ENCODE peak calls at places on chromosomes 6 and 20, in five cellular contexts. One of them, this sample, is unnamed. For H3K4me1, the result is how much of the 10 kb centered on the place peaks cover.

GRCh38 chr6:4930025-4930692 is 73.7 kb downstream of the RPP40 start:
- DNase-seq in transverse colon: no peak
- DNase-seq in sigmoid colon: no peak
- DNase-seq in Panc1: no peak
- DNase-seq in stomach: no peak
- DNase-seq in this sample: no peak

GRCh38 chr6:114564302-114564933 is 221.6 kb upstream of the HS3ST5 start:
- DNase-seq in Panc1: no peak
- DNase-seq in transverse colon: no peak
- DNase-seq in stomach: no peak
- DNase-seq in sigmoid colon: no peak
- DNase-seq in this sample: no peak

GRCh38 chr6:157145656-157146285 is 177.5 kb downstream of the TMEM242 start:
- DNase-seq in transverse colon: no peak
- DNase-seq in Panc1: no peak
- DNase-seq in sigmoid colon: no peak
- DNase-seq in stomach: no peak
- DNase-seq in this sample: no peak

GRCh38 chr6:12324096-12324495 is 33.9 kb downstream of the EDN1 start:
- DNase-seq in sigmoid colon: no peak
- DNase-seq in transverse colon: peak
- DNase-seq in Panc1: no peak
- DNase-seq in stomach: peak
- DNase-seq in this sample: no peak

GRCh38 chr6:167079853-167080297 is 43.0 kb upstream of the CCR6 start:
- DNase-seq in sigmoid colon: no peak
- DNase-seq in Panc1: peak
- DNase-seq in stomach: no peak
- DNase-seq in transverse colon: peak
- DNase-seq in this sample: no peak

GRCh38 chr20:53839423-53840176 is 230.8 kb downstream of the BCAS1 start:
- DNase-seq in stomach: peak
- DNase-seq in transverse colon: peak
- DNase-seq in sigmoid colon: no peak
- DNase-seq in Panc1: no peak
- DNase-seq in this sample: no peak

GRCh38 chr6:73515204-73516101 is 5.4 kb downstream of the EEF1A1 start:
- DNase-seq in stomach: peak
- DNase-seq in sigmoid colon: peak
- DNase-seq in Panc1: no peak
- DNase-seq in transverse colon: peak
- DNase-seq in this sample: no peak

GRCh38 chr6:2791124-2792050 is 26.2 kb downstream of the WRNIP1 start:
- DNase-seq in sigmoid colon: peak
- DNase-seq in stomach: peak
- DNase-seq in Panc1: peak
- DNase-seq in transverse colon: peak
- DNase-seq in this sample: no peak

GRCh38 chr6:105504660-105505059 is 101.8 kb upstream of the PREP start:
- DNase-seq in stomach: no peak
- DNase-seq in Panc1: no peak
- DNase-seq in transverse colon: no peak
- DNase-seq in sigmoid colon: peak
- DNase-seq in this sample: no peak

GRCh38 chr20:507006-507758 is 36.4 kb downstream of the CSNK2A1 start:
- DNase-seq in transverse colon: no peak
- DNase-seq in stomach: no peak
- DNase-seq in sigmoid colon: no peak
- DNase-seq in Panc1: no peak
- DNase-seq in this sample: no peak

GRCh38 chr6:135163440-135163738 is 17.7 kb upstream of the MYB start:
- DNase-seq in Panc1: no peak
- DNase-seq in sigmoid colon: no peak
- DNase-seq in transverse colon: no peak
- DNase-seq in stomach: no peak
- DNase-seq in this sample: no peak

GRCh38 chr6:83038246-83038645 is 27.4 kb downstream of the UBE3D start:
- DNase-seq in sigmoid colon: no peak
- DNase-seq in stomach: no peak
- DNase-seq in Panc1: no peak
- DNase-seq in transverse colon: no peak
- DNase-seq in this sample: no peak

GRCh38 chr6:128731249-128732165 is 151.4 kb upstream of the LAMA2 start:
- DNase-seq in transverse colon: no peak
- DNase-seq in sigmoid colon: no peak
- DNase-seq in stomach: no peak
- DNase-seq in Panc1: peak
- DNase-seq in this sample: no peak

GRCh38 chr6:132190097-132190814 is 211.0 kb downstream of the MOXD1 start:
- DNase-seq in sigmoid colon: no peak
- DNase-seq in Panc1: peak
- DNase-seq in transverse colon: no peak
- DNase-seq in stomach: no peak
- DNase-seq in this sample: no peak

GRCh38 chr20:957544-957943 is 41.4 kb upstream of the ANGPT4 start:
- DNase-seq in sigmoid colon: no peak
- DNase-seq in Panc1: no peak
- DNase-seq in stomach: no peak
- DNase-seq in transverse colon: no peak
- DNase-seq in this sample: no peak

GRCh38 chr6:130575971-130576370 is 210.2 kb downstream of the TMEM200A start:
- DNase-seq in stomach: no peak
- DNase-seq in transverse colon: peak
- DNase-seq in Panc1: no peak
- DNase-seq in sigmoid colon: no peak
- DNase-seq in this sample: no peak

GRCh38 chr20:58838174-58838573 is 12.5 kb downstream of the GNAS-AS1 start:
- DNase-seq in transverse colon: no peak
- DNase-seq in Panc1: no peak
- DNase-seq in sigmoid colon: no peak
- DNase-seq in stomach: no peak
- DNase-seq in this sample: no peak

GRCh38 chr6:7143161-7143974 is 35.6 kb downstream of the RREB1 start:
- DNase-seq in stomach: no peak
- DNase-seq in transverse colon: no peak
- DNase-seq in sigmoid colon: no peak
- DNase-seq in Panc1: no peak
- DNase-seq in this sample: no peak

GRCh38 chr6:7145269-7146078 is 37.7 kb downstream of the RREB1 start:
- DNase-seq in transverse colon: peak
- DNase-seq in sigmoid colon: no peak
- DNase-seq in Panc1: no peak
- DNase-seq in stomach: peak
- DNase-seq in this sample: peak

GRCh38 chr6:7146079-7146828 is 38.5 kb downstream of the RREB1 start:
- DNase-seq in Panc1: no peak
- DNase-seq in transverse colon: peak
- DNase-seq in sigmoid colon: peak
- DNase-seq in stomach: peak
- DNase-seq in this sample: no peak

GRCh38 chr6:7147051-7147671 is 39.4 kb downstream of the RREB1 start:
- DNase-seq in Panc1: no peak
- DNase-seq in transverse colon: no peak
- DNase-seq in sigmoid colon: no peak
- DNase-seq in stomach: no peak
- DNase-seq in this sample: no peak

DNA sequence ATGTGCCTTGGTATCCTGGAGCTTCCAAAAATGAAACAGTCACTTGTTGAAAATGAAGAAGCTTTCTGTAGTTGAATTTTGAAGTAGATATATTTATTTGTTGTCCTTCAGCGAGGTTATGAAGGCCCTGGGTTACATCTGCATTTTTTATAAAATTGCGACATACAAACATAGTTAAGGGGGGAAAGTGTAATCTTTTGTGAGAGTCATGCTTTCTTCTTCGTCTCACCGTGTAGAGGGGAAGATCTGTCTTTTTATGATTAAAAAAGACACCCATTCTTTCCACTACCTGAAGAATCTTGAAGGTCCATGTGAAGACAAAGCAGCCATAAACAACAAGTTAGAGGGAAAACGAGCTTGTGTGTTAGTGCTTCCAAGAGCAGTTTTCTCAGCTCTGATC is 37.0 kb downstream of the RREB1 start:
- DNase-seq in transverse colon: no peak
- DNase-seq in stomach: no peak
- DNase-seq in Panc1: no peak
- DNase-seq in sigmoid colon: no peak
- DNase-seq in this sample: no peak
- H3K4me1 ChIP-seq in transverse colon: half or more
- H3K4me1 ChIP-seq in stomach: half or more
- H3K4me1 ChIP-seq in Panc1: half or more
- H3K4me1 ChIP-seq in sigmoid colon: half or more
- H3K4me1 ChIP-seq in this sample: under half

GRCh38 chr6:107310362-107310761 is 149.0 kb downstream of the PDSS2 start:
- DNase-seq in sigmoid colon: no peak
- DNase-seq in stomach: no peak
- DNase-seq in Panc1: no peak
- DNase-seq in transverse colon: no peak
- DNase-seq in this sample: no peak
- TF ChIP-seq POLR2AphosphoS5 in sigmoid colon: no peak
- TF ChIP-seq POLR2AphosphoS5 in stomach: no peak
- TF ChIP-seq POLR2AphosphoS5 in Panc1: no peak
- TF ChIP-seq POLR2AphosphoS5 in transverse colon: no peak
- TF ChIP-seq POLR2AphosphoS5 in this sample: no peak

GRCh38 chr6:75489025-75489424 is 4.6 kb downstream of the FILIP1 start:
- DNase-seq in Panc1: no peak
- DNase-seq in sigmoid colon: no peak
- DNase-seq in transverse colon: no peak
- DNase-seq in stomach: no peak
- DNase-seq in this sample: no peak

GRCh38 chr6:75483136-75483952 is 10.3 kb downstream of the FILIP1 start:
- DNase-seq in Panc1: no peak
- DNase-seq in sigmoid colon: no peak
- DNase-seq in transverse colon: no peak
- DNase-seq in stomach: no peak
- DNase-seq in this sample: no peak

GRCh38 chr6:75488026-75488425 is 5.6 kb downstream of the FILIP1 start:
- DNase-seq in sigmoid colon: no peak
- DNase-seq in Panc1: no peak
- DNase-seq in stomach: no peak
- DNase-seq in transverse colon: no peak
- DNase-seq in this sample: no peak

GRCh38 chr6:75484535-75484934 is 9.1 kb downstream of the FILIP1 start:
- DNase-seq in Panc1: no peak
- DNase-seq in sigmoid colon: no peak
- DNase-seq in transverse colon: no peak
- DNase-seq in stomach: no peak
- DNase-seq in this sample: no peak

DNA sequence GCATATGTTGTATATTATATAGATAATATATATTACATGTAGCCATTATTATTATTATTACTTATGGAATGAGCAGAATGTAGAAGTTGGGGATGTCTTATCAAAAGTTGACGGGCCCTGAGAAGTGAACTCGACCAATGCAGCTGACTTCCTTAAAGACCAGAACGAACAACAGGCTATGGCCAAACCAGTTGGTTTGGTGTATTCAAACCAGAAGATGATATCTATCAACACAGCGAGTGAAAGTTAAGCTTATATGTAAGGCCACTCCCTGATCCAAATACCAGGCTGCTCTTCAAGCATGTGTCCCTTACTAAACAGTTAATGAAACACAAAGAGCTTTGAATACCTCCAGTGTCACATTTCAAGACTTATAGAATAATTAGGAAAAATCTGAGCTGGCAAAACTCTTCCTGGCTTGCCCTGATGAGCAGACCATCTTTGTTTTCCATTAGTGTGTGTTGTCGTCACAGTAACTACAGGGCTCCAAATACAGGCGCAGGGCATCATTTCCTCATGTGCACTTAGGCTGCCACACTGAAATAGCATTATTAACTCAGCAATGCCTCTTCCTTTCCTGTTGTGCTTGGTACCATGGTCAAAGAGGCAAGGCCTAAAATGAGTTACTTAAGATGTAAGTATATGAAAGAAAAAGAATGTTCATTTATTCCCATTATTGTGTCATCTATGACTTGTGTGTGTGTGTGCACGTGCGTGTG is 6.6 kb downstream of the FILIP1 start:
- DNase-seq in transverse colon: no peak
- DNase-seq in Panc1: no peak
- DNase-seq in stomach: no peak
- DNase-seq in sigmoid colon: no peak
- DNase-seq in this sample: no peak
- H3K4me1 ChIP-seq in transverse colon: under half
- H3K4me1 ChIP-seq in Panc1: under half
- H3K4me1 ChIP-seq in stomach: under half
- H3K4me1 ChIP-seq in sigmoid colon: half or more
- H3K4me1 ChIP-seq in this sample: under half

GRCh38 chr6:42783876-42784738 is 2.3 kb downstream of the BICRAL start:
- DNase-seq in sigmoid colon: no peak
- DNase-seq in stomach: no peak
- DNase-seq in Panc1: no peak
- DNase-seq in transverse colon: no peak
- DNase-seq in this sample: no peak

GRCh38 chr6:42782689-42783176 is 881 bp downstream of the BICRAL start:
- DNase-seq in stomach: peak
- DNase-seq in sigmoid colon: peak
- DNase-seq in Panc1: no peak
- DNase-seq in transverse colon: peak
- DNase-seq in this sample: peak

GRCh38 chr6:42786525-42786985 is 4.7 kb downstream of the BICRAL start:
- DNase-seq in stomach: no peak
- DNase-seq in sigmoid colon: no peak
- DNase-seq in transverse colon: no peak
- DNase-seq in Panc1: no peak
- DNase-seq in this sample: no peak

GRCh38 chr6:42783177-42783875 is 1.5 kb downstream of the BICRAL start:
- DNase-seq in sigmoid colon: peak
- DNase-seq in stomach: peak
- DNase-seq in Panc1: no peak
- DNase-seq in transverse colon: peak
- DNase-seq in this sample: peak

GRCh38 chr6:42784739-42785498 is 3.1 kb downstream of the BICRAL start:
- DNase-seq in Panc1: no peak
- DNase-seq in sigmoid colon: no peak
- DNase-seq in transverse colon: no peak
- DNase-seq in stomach: no peak
- DNase-seq in this sample: no peak
- TF ChIP-seq POLR2AphosphoS5 in Panc1: no peak
- TF ChIP-seq POLR2AphosphoS5 in sigmoid colon: no peak
- TF ChIP-seq POLR2AphosphoS5 in transverse colon: no peak
- TF ChIP-seq POLR2AphosphoS5 in stomach: no peak
- TF ChIP-seq POLR2AphosphoS5 in this sample: no peak

GRCh38 chr6:46931416-46931815 is 9.7 kb upstream of the ADGRF5 start:
- DNase-seq in Panc1: no peak
- DNase-seq in transverse colon: no peak
- DNase-seq in stomach: no peak
- DNase-seq in sigmoid colon: no peak
- DNase-seq in this sample: no peak
- H3K4me1 ChIP-seq in Panc1: under half
- H3K4me1 ChIP-seq in transverse colon: under half
- H3K4me1 ChIP-seq in stomach: under half
- H3K4me1 ChIP-seq in sigmoid colon: under half
- H3K4me1 ChIP-seq in this sample: under half

DNA sequence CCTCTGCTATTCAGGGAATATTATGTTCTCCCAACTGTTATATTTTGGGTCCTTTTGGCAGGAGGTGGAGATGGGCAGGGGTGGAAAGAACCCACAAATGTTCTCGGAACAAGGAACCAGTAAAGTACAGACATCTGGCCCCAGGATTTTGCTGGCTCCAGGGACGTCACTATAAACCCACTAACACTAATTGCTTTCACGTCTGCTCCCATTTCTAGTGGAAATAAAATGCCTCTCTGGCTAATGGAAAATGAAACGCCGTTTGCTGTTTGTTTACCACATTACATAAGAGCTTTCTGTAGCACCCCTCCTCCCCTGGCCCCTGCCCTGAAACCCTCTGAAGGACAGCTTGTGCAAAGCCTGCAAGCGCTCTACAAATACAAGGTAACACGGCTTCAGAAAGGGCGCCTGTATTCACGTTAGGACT is 77.7 kb upstream of the TBC1D7 start:
- DNase-seq in transverse colon: no peak
- DNase-seq in Panc1: no peak
- DNase-seq in sigmoid colon: no peak
- DNase-seq in stomach: no peak
- DNase-seq in this sample: no peak
- TF ChIP-seq POLR2AphosphoS5 in transverse colon: no peak
- TF ChIP-seq POLR2AphosphoS5 in Panc1: no peak
- TF ChIP-seq POLR2AphosphoS5 in sigmoid colon: no peak
- TF ChIP-seq POLR2AphosphoS5 in stomach: peak
- TF ChIP-seq POLR2AphosphoS5 in this sample: no peak